ENCODE peak calls at places on chromosomes 5 and 9, in ten cellular contexts. C is A549, D is HCT116, Z is body of pancreas, L is IMR-90, P is GM12878, Y is transverse colon, Q is right lobe of liver, B is sigmoid colon, S is lower leg skin. V is an unnamed sample.

GRCh38 chr5:91126448-91126847 is 256.7 kb downstream of the ARRDC3 start:
- DNase-seq in L (peak; percentile 94), Q (no peak), S (no peak), P (no peak), C (peak; percentile 27), D (no peak), B (peak; percentile 65), Y (no peak), Z (peak; percentile 57), V (no peak)

GRCh38 chr5:155919125-155919524 is 407.8 kb upstream of the SGCD start:
- DNase-seq in P (no peak), D (no peak), C (no peak), Y (no peak), L (no peak), B (no peak), Z (no peak), S (no peak), Q (no peak), V (no peak)

GRCh38 chr5:35316611-35317307 is 86.5 kb upstream of the PRLR start:
- DNase-seq in C (no peak), L (no peak), B (no peak), Y (no peak), Z (no peak), P (no peak), D (no peak), S (no peak), Q (no peak), V (no peak)

GRCh38 chr5:35921930-35922329 is 16.5 kb downstream of the CAPSL start:
- DNase-seq in Z (no peak), P (no peak), Q (no peak), D (no peak), L (no peak), S (no peak), C (no peak), Y (no peak), B (no peak), V (no peak)

GRCh38 chr5:155794801-155795200 is 532.2 kb upstream of the SGCD start:
- DNase-seq in B (no peak), Y (no peak), D (peak; percentile 8), Z (no peak), P (no peak), C (peak; percentile 21), S (no peak), L (peak; percentile 4), Q (no peak), V (no peak)

GRCh38 chr9:92706218-92706940 is 36.4 kb upstream of the IPPK start:
- DNase-seq in B (no peak), C (peak; percentile 35), Y (no peak), P (no peak), D (peak; percentile 54), Z (no peak), L (no peak), Q (no peak), S (no peak), V (no peak)

GRCh38 chr9:122948313-122948712 is 7.5 kb downstream of the RABGAP1 start:
- DNase-seq in Z (no peak), B (no peak), D (no peak), Y (no peak), Q (no peak), C (no peak), S (no peak), P (no peak), L (no peak), V (no peak)

GRCh38 chr9:121674952-121675351 is 23.5 kb downstream of the DAB2IP start:
- DNase-seq in P (no peak), S (no peak), L (peak; percentile 74), C (no peak), D (no peak), Y (no peak), Q (no peak), Z (no peak), B (no peak), V (peak; percentile 1)

GRCh38 chr9:4082948-4083347 is 216.9 kb downstream of the GLIS3 start:
- DNase-seq in D (no peak), Z (no peak), S (no peak), B (no peak), Q (no peak), L (no peak), Y (no peak), P (no peak), C (no peak), V (no peak)

GRCh38 chr9:129958771-129959170 is 84.2 kb downstream of the FNBP1 start:
- DNase-seq in B (no peak), C (no peak), P (no peak), S (no peak), Y (no peak), D (no peak), L (no peak), Z (no peak), Q (no peak), V (no peak)

GRCh38 chr9:129962376-129962765 is 80.6 kb downstream of the FNBP1 start:
- DNase-seq in Z (no peak), S (no peak), Q (no peak), B (no peak), Y (no peak), P (no peak), C (no peak), L (no peak), D (no peak), V (no peak)

GRCh38 chr9:129968690-129969485 is 74.1 kb downstream of the FNBP1 start:
- DNase-seq in S (peak; percentile 35), C (peak; percentile 47), Z (peak; percentile 12), D (no peak), Q (no peak), B (peak; percentile 70), P (no peak), L (peak; percentile 93), Y (no peak), V (no peak)

GRCh38 chr9:129964901-129965734 is 77.9 kb downstream of the FNBP1 start:
- DNase-seq in D (no peak), P (no peak), B (peak; percentile 73), Z (no peak), L (peak; percentile 93), Q (no peak), Y (no peak), C (peak; percentile 39), S (no peak), V (no peak)

GRCh38 chr9:129962889-129963703 is 79.9 kb downstream of the FNBP1 start:
- DNase-seq in C (no peak), Z (peak; percentile 50), Y (peak; percentile 66), D (no peak), Q (peak; percentile 57), S (peak; percentile 52), P (peak; percentile 59), L (peak; percentile 49), B (peak; percentile 86), V (peak; percentile 85)
- TF ChIP-seq POLR2A in C (no peak), Z (no peak), Y (peak; percentile 65), D (no peak), Q (peak; percentile 50), S (no peak), P (peak; percentile 58), L (no peak), B (peak; percentile 53), V (peak; percentile 67)

GRCh38 chr9:95125652-95126051 is 191.9 kb downstream of the FANCC start:
- DNase-seq in S (no peak), B (peak; percentile 37), C (no peak), P (no peak), Z (no peak), L (no peak), Q (no peak), Y (no peak), D (no peak), V (no peak)

GRCh38 chr9:95128177-95128524 is 189.4 kb downstream of the FANCC start:
- DNase-seq in S (no peak), Y (no peak), Q (no peak), D (no peak), Z (no peak), B (no peak), L (no peak), P (no peak), C (no peak), V (no peak)

GRCh38 chr9:95126739-95127138 is 190.8 kb downstream of the FANCC start:
- DNase-seq in L (no peak), B (peak; percentile 57), Q (no peak), C (no peak), Z (no peak), Y (no peak), S (no peak), D (no peak), P (no peak), V (no peak)

GRCh38 chr9:95129651-95130291 is 187.7 kb downstream of the FANCC start:
- DNase-seq in B (peak; percentile 32), L (no peak), D (no peak), Y (no peak), S (no peak), Q (no peak), Z (peak; percentile 60), C (no peak), P (no peak), V (no peak)

DNA sequence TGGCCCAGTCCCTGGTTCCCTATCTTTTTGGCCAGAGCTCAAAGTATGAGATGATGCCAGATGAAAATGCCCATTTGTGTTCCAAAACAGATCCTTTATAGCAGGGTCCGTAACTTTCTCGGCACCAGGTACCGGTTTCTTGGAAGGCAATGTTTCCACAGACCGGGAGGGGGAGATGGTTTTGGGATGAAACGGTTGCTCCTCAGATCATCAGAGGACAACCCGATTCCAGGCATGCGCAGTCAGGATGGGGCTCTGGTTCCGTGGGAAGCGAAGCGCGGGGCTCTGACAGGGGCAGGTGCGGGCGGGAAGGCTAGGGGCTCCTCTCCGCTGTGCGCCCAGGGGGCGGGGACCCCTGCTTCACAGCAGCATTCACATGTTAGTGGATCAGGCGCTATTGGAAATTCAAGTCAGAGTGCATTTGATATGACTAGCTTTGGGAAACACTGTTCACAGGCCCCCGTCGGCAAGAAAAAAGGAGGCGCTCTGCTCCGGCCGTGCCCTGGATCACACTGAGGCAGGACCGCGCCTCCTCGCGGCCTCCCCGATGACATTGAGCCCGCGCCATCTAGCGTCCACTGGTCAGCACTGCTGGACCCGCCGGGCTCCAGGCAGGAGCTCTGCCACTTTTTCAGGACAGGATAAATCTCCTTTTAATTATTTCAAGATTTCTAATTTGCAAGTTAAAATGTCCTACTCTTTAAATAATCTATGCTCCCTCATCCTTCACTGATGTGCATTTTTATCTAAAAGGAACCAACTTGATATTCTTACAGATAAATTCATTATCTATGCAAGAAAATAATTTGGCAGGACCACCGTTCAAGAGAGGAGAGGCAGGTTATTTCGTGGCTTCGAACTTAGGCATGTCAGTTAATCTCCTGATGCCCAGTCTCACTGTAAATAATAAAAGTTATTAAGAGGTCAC is 190.0 kb downstream of the FANCC start:
- DNase-seq in C (peak; percentile 76), Z (peak; percentile 88), L (peak; percentile 71), Q (peak; percentile 75), Y (peak; percentile 87), S (peak; percentile 80), D (peak; percentile 29), P (no peak), B (peak; percentile 94), V (peak; percentile 92)
- H3K4me3 ChIP-seq in C (no peak overlapping the region), Z (no peak overlapping the region), L (peak overlapping the region; percentile 27), Q (no peak overlapping the region), Y (no peak overlapping the region), S (no peak overlapping the region), D (no peak overlapping the region), P (no peak overlapping the region), B (peak overlapping the region; percentile 14), V (peak overlapping the region; percentile 7)

GRCh38 chr9:33044162-33044673 is 19.1 kb downstream of the DNAJA1 start:
- DNase-seq in D (no peak), L (peak; percentile 93), S (peak; percentile 87), Z (peak; percentile 91), C (peak; percentile 94), B (peak; percentile 95), Y (peak; percentile 87), P (no peak), Q (peak; percentile 84), V (peak; percentile 93)
- TF ChIP-seq POLR2A in D (no peak), L (peak; percentile 38), S (no peak), Z (peak; percentile 31), C (peak; percentile 37), B (peak; percentile 18), Y (peak; percentile 52), P (peak; percentile 76), Q (no peak), V (no peak)

GRCh38 chr9:100739208-100739607 is 161.3 kb downstream of the CAVIN4 start:
- DNase-seq in Q (no peak), Z (no peak), C (no peak), L (no peak), D (no peak), P (no peak), Y (no peak), B (no peak), S (no peak), V (no peak)
- H3K4me3 ChIP-seq in Q (no peak overlapping the region), Z (no peak overlapping the region), C (no peak overlapping the region), L (no peak overlapping the region), D (no peak overlapping the region), P (no peak overlapping the region), Y (no peak overlapping the region), B (no peak overlapping the region), S (no peak overlapping the region), V (no peak overlapping the region)

V was measured in spleen.